ENCODE peak calls at places on chromosomes 4 and X, in eight cellular contexts. G, E, K, V, X, Y, S and J are unnamed samples.

GRCh38 chrX:119236599-119237525 is 777 bp downstream of the PGRMC1 start:
- DNase-seq in K (peak), V (peak), E (peak), S (no peak), X (no peak), G (peak), Y (peak), J (no peak)

GRCh38 chr4:97866821-97867556 is 276.3 kb downstream of the STPG2 start:
- DNase-seq in G (no peak), E (no peak), K (no peak), Y (no peak), X (no peak), V (no peak), S (no peak), J (no peak)

GRCh38 chr4:76639292-76639691 is 204.3 kb downstream of the SHROOM3 start:
- DNase-seq in X (no peak), G (no peak), Y (peak), S (no peak), E (no peak), K (no peak), V (peak), J (no peak)

GRCh38 chrX:12949927-12950656 is 24.8 kb upstream of the TMSB4X start:
- DNase-seq in G (peak), S (peak), E (peak), K (peak), V (no peak), X (peak), Y (peak), J (peak)

GRCh38 chr4:71275004-71275403 is 63.8 kb upstream of the SLC4A4 start:
- DNase-seq in E (no peak), S (no peak), G (no peak), X (no peak), Y (no peak), K (no peak), V (no peak), J (no peak)

GRCh38 chr4:154622598-154622997 is 10.1 kb upstream of the FGG start:
- DNase-seq in K (no peak), G (peak), X (peak), Y (no peak), E (peak), V (peak), S (no peak), J (no peak)

GRCh38 chrX:154132366-154132765 is 11.7 kb upstream of the OPN1LW start:
- DNase-seq in G (no peak), X (no peak), Y (no peak), V (no peak), K (no peak), E (no peak), S (no peak), J (no peak)

GRCh38 chr4:98572697-98573096 is 85.7 kb downstream of the TSPAN5 start:
- DNase-seq in V (no peak), G (no peak), K (no peak), X (no peak), E (no peak), Y (no peak), S (peak), J (no peak)

GRCh38 chr4:3484057-3484973 is 21.2 kb downstream of the DOK7 start:
- DNase-seq in X (no peak), Y (peak), V (no peak), G (no peak), E (no peak), S (no peak), K (no peak), J (no peak)

GRCh38 chr4:133597252-133597651 is 448.2 kb downstream of the PCDH10 start:
- DNase-seq in X (no peak), V (no peak), E (no peak), K (no peak), S (no peak), G (no peak), Y (no peak), J (no peak)

GRCh38 chrX:71871367-71871766 is 39.3 kb upstream of the NHSL2 start:
- DNase-seq in K (no peak), S (no peak), X (no peak), V (peak), E (no peak), Y (no peak), G (no peak), J (no peak)

GRCh38 chr4:94567811-94568210 is 116.1 kb downstream of the PDLIM5 start:
- DNase-seq in S (no peak), Y (no peak), X (no peak), V (no peak), E (no peak), G (no peak), K (no peak), J (no peak)